ENCODE peak calls at places on chromosome 2, in ten cellular contexts. V is activated CD4-positive, alpha-beta memory T cell treated with anti-CD3 and anti-CD28 coated beads for 36 hours; F is NCI-H1092; Z is activated T-cell treated with anti-CD3 and anti-CD28 coated beads, Interleukin-2, amount 50 U/mL, for 24 hours; C is NCI-H1694; B is BJ; J is central memory CD4-positive, alpha-beta T cell; Y is cardiac septum; I is sciatic nerve; R is NCI-H1105 treated with DMSO at 0.1 percent for 48 hours. E is an unnamed sample.

GRCh38 chr2:55865095-55865835 is 58.3 kb downstream of the EFEMP1 start:
- DNase-seq in J (no peak), Y (no peak), B (no peak), Z (no peak), F (no peak), I (no peak), V (no peak), C (no peak), R (no peak), E (no peak)

GRCh38 chr2:239371726-239372686 is 28.8 kb downstream of the HDAC4 start:
- DNase-seq in J (no peak), I (peak), Y (peak), F (no peak), Z (no peak), C (no peak), R (no peak), V (no peak), B (no peak), E (peak)

GRCh38 chr2:26925100-26925791 is 45.2 kb upstream of the MAPRE3 start:
- DNase-seq in F (no peak), Z (no peak), C (no peak), I (no peak), Y (peak), V (no peak), J (no peak), R (no peak), B (no peak), E (no peak)

GRCh38 chr2:233108611-233109490 is 48.7 kb downstream of the INPP5D start:
- DNase-seq in Z (no peak), F (no peak), V (no peak), R (no peak), B (no peak), I (no peak), C (no peak), Y (no peak), J (no peak), E (no peak)

GRCh38 chr2:9532421-9532820 is 23.2 kb downstream of the ADAM17 start:
- DNase-seq in C (no peak), R (no peak), B (no peak), Y (no peak), Z (no peak), V (no peak), I (no peak), F (no peak), J (no peak), E (no peak)

GRCh38 chr2:34337735-34338134 is 738.6 kb upstream of the FAM98A start:
- DNase-seq in Y (no peak), C (no peak), V (no peak), I (no peak), R (no peak), Z (no peak), B (no peak), J (no peak), F (no peak), E (no peak)

GRCh38 chr2:74162951-74163350 is 15.2 kb upstream of the BOLA3 start:
- DNase-seq in F (no peak), Z (no peak), R (no peak), Y (no peak), C (no peak), V (no peak), I (no peak), J (no peak), B (no peak), E (no peak)

GRCh38 chr2:118457956-118458355 is 369.7 kb downstream of the INSIG2 start:
- DNase-seq in R (no peak), Z (no peak), F (no peak), J (no peak), Y (no peak), C (no peak), V (no peak), B (no peak), I (no peak), E (no peak)

GRCh38 chr2:26541401-26542193 is 63.7 kb upstream of the OTOF start:
- DNase-seq in J (no peak), V (no peak), Z (no peak), R (peak), F (peak), Y (no peak), B (no peak), C (no peak), I (no peak), E (peak)

GRCh38 chr2:37282746-37283145 is 41.9 kb downstream of the PRKD3 start:
- DNase-seq in J (no peak), F (no peak), C (no peak), Z (no peak), R (no peak), V (no peak), I (no peak), Y (no peak), B (no peak), E (no peak)

GRCh38 chr2:142842369-142842768 is 35.1 kb upstream of the KYNU start:
- DNase-seq in C (no peak), V (no peak), Y (no peak), Z (no peak), B (no peak), J (no peak), I (no peak), R (no peak), F (no peak), E (no peak)

GRCh38 chr2:230885467-230886130 is 20.9 kb downstream of the ITM2C start:
- DNase-seq in Y (no peak), R (peak), I (no peak), J (no peak), B (no peak), Z (no peak), C (peak), V (no peak), F (no peak), E (no peak)

GRCh38 chr2:38875227-38875575 is 533 bp downstream of the DHX57 start:
- DNase-seq in V (no peak), Z (no peak), R (no peak), I (no peak), F (no peak), B (no peak), J (no peak), Y (no peak), C (no peak), E (no peak)

GRCh38 chr2:45595724-45596435 is 15.2 kb downstream of the SRBD1 start:
- DNase-seq in C (no peak), J (no peak), V (no peak), R (no peak), I (peak), Y (no peak), F (no peak), Z (no peak), B (peak), E (peak)